ENCODE peak calls at places on chromosome 22, in nine cellular contexts. S is spleen; O is left ventricle myocardium inferior; H is upper lobe of right lung; T is CD8-positive, alpha-beta T cell; V is PC-3; M is cardiac muscle cell; I is sigmoid colon; K is gastrocnemius medialis. Q is an unnamed sample. For H3K4me1, the result is how much of the 10 kb centered on the place peaks cover.

GRCh38 chr22:37802310-37803194 is 5.2 kb upstream of the GCAT start:
- DNase-seq in I (peak), V (peak), O (peak), M (peak), S (no peak), K (no peak), T (no peak), H (peak), Q (peak)

GRCh38 chr22:36280379-36280778 is 27.4 kb downstream of the APOL1 start:
- DNase-seq in K (no peak), O (no peak), I (peak), S (no peak), V (no peak), M (no peak), H (peak), T (no peak), Q (no peak)

GRCh38 chr22:37229012-37229804 is 14.9 kb downstream of the RAC2 start:
- DNase-seq in V (peak), I (no peak), K (no peak), H (no peak), O (no peak), S (peak), T (peak), M (no peak), Q (no peak)

GRCh38 chr22:17974703-17975372 is 49.5 kb downstream of the MICAL3 start:
- DNase-seq in H (no peak), T (no peak), K (no peak), O (no peak), M (no peak), V (no peak), I (no peak), S (no peak), Q (no peak)

GRCh38 chr22:35315855-35316745 is 16.4 kb downstream of the TOM1 start:
- DNase-seq in M (no peak), S (peak), I (peak), O (peak), K (peak), H (peak), T (no peak), V (no peak), Q (peak)

GRCh38 chr22:39661842-39662676 is 91.5 kb downstream of the CACNA1I start:
- DNase-seq in T (peak), S (peak), O (no peak), H (no peak), I (no peak), K (no peak), M (peak), V (no peak), Q (no peak)

GRCh38 chr22:44735518-44736428 is 16.6 kb upstream of the ARHGAP8 start:
- DNase-seq in K (no peak), M (peak), S (peak), T (peak), V (peak), I (peak), H (peak), O (peak), Q (peak)

GRCh38 chr22:32850591-32851517 is 49.3 kb downstream of the TIMP3 start:
- DNase-seq in V (no peak), O (peak), S (no peak), I (peak), T (no peak), H (no peak), M (no peak), K (peak), Q (peak)

GRCh38 chr22:33923660-33924246 is 3.5 kb upstream of the LARGE1 start:
- DNase-seq in O (no peak), V (peak), S (no peak), M (peak), T (peak), K (peak), H (no peak), I (peak), Q (no peak)

GRCh38 chr22:48939441-48940265 is 888.0 kb downstream of the BRD1 start:
- DNase-seq in H (peak), M (no peak), V (no peak), K (no peak), T (no peak), O (no peak), I (peak), S (no peak), Q (no peak)

GRCh38 chr22:45503816-45504702 is 1.4 kb downstream of the FBLN1 start:
- DNase-seq in T (no peak), I (no peak), O (no peak), K (no peak), S (no peak), H (no peak), V (no peak), M (no peak), Q (no peak)

GRCh38 chr22:46147471-46148267 is 2.7 kb upstream of the PPARA start:
- DNase-seq in T (no peak), H (peak), I (peak), O (peak), S (no peak), V (no peak), M (no peak), K (no peak), Q (no peak)

GRCh38 chr22:16959345-16959930 is 48.6 kb downstream of the GAB4 start:
- DNase-seq in S (no peak), M (no peak), O (no peak), T (no peak), H (no peak), K (no peak), V (no peak), I (no peak), Q (no peak)

GRCh38 chr22:48929276-48929790 is 898.3 kb downstream of the BRD1 start:
- DNase-seq in O (no peak), M (no peak), V (no peak), S (no peak), K (no peak), H (peak), T (no peak), I (peak), Q (no peak)

GRCh38 chr22:29385748-29386147 is 2.6 kb downstream of the AP1B1 start:
- DNase-seq in T (no peak), M (no peak), S (peak), I (no peak), K (no peak), V (no peak), O (no peak), H (no peak), Q (no peak)

GRCh38 chr22:31296258-31296657 is 4.0 kb upstream of the PIK3IP1 start:
- DNase-seq in S (no peak), H (no peak), T (no peak), M (no peak), O (no peak), I (no peak), V (no peak), K (no peak), Q (no peak)

GRCh38 chr22:32618461-32619140 is 144.0 kb downstream of the FBXO7 start:
- DNase-seq in O (peak), M (no peak), V (no peak), K (no peak), T (no peak), H (no peak), I (peak), S (peak), Q (peak)

GRCh38 chr22:37316405-37316804 is 34.1 kb downstream of the CYTH4 start:
- DNase-seq in I (no peak), H (no peak), S (no peak), V (no peak), K (no peak), M (no peak), T (no peak), O (no peak), Q (no peak)

GRCh38 chr22:39375646-39376045 is 23.9 kb upstream of the TAB1 start:
- DNase-seq in O (no peak), S (no peak), H (no peak), M (no peak), T (no peak), I (no peak), K (no peak), V (no peak), Q (no peak)

DNA sequence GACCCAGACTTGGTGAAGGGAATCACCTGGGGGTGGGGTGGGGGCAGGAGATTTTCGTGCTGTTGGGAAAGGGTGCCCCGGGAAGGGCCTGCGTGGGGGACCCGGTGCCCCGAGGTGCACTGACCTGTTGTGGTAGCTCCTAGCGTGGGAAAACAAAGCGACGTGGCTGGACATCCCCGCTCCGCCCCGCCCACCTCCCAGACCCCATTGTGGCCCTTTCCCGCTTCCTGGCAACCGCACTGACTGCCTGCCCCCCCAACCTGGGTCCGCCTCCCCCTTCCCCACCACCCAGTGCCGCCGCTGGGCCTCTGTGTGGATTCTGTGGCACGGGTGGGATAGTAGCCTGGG is 2.5 kb upstream of the TYMP start:
- DNase-seq in K (no peak), O (no peak), V (no peak), M (no peak), I (no peak), S (no peak), T (no peak), H (peak), Q (no peak)
- TF ChIP-seq CTCF in K (no peak), O (no peak), V (no peak), M (no peak), I (no peak), S (no peak), T (no peak), H (no peak), Q (no peak)

GRCh38 chr22:42895087-42895486 is 38.0 kb upstream of the ARFGAP3 start:
- DNase-seq in I (no peak), T (peak), M (no peak), S (no peak), K (no peak), H (no peak), O (no peak), V (no peak), Q (no peak)
- H3K4me1 ChIP-seq in I (under half), T (under half), M (under half), S (half or more), K (half or more), H (half or more), O (half or more), V (under half), Q (under half)

DNA sequence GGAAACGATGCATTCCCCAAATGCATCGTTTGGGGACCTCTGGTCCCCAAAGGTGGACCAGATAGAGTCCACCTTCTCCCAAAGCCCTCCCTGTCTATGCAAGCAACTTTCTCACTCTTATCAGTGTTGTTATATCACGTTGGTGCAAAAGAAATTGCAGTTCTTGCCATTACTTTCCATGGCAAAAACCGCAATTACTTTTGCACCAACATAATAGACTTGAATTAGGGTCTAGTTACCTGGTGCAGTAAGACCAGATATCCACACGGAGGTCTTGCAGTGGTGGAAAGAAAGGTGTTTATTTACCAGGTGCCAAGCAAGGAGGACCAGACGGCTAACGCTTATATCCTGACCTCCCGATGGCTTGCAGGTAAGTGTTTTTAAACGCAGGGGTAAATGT is 129.0 kb downstream of the MIAT start:
- DNase-seq in O (no peak), H (no peak), V (no peak), M (no peak), I (no peak), S (no peak), K (no peak), T (no peak), Q (no peak)
- H3K27ac ChIP-seq in O (no peak), H (no peak), V (no peak), M (no peak), I (no peak), S (no peak), K (no peak), T (no peak), Q (no peak)

GRCh38 chr22:27716074-27716473 is 85.5 kb downstream of the MN1 start:
- DNase-seq in S (peak), M (no peak), I (no peak), H (no peak), O (no peak), K (no peak), V (no peak), T (no peak), Q (no peak)

GRCh38 chr22:27711756-27712155 is 89.8 kb downstream of the MN1 start:
- DNase-seq in V (no peak), K (no peak), S (no peak), O (no peak), H (no peak), T (no peak), M (no peak), I (no peak), Q (no peak)

GRCh38 chr22:27714076-27714475 is 87.5 kb downstream of the MN1 start:
- DNase-seq in O (no peak), M (no peak), V (no peak), K (no peak), H (no peak), S (no peak), I (no peak), T (no peak), Q (no peak)

GRCh38 chr22:27717094-27717493 is 84.5 kb downstream of the MN1 start:
- DNase-seq in M (no peak), K (no peak), V (no peak), H (no peak), I (no peak), O (no peak), S (peak), T (no peak), Q (no peak)

GRCh38 chr22:27715078-27715477 is 86.5 kb downstream of the MN1 start:
- DNase-seq in I (no peak), K (peak), O (no peak), T (no peak), V (no peak), M (no peak), H (peak), S (peak), Q (peak)
- TF ChIP-seq CTCF in I (no peak), K (no peak), O (peak), T (no peak), V (no peak), M (no peak), H (peak), S (peak), Q (peak)